ENCODE peak calls at places on chromosomes 12 and 14, in five cellular contexts. T is fibroblast of the conjunctiva, L is left cardiac atrium, R is A549, I is lower lobe of right lung. B is an unnamed sample.

GRCh38 chr12:38956337-38956736 is 50.9 kb upstream of the CPNE8 start:
- DNase-seq in T (no peak), L (no peak), R (no peak), I (no peak), B (no peak)

GRCh38 chr14:83827383-83827782 is 1702.6 kb upstream of the FLRT2 start:
- DNase-seq in T (no peak), L (no peak), R (no peak), I (no peak), B (no peak)

GRCh38 chr12:37666069-37666781 is 650.3 kb upstream of the ALG10B start:
- DNase-seq in T (no peak), L (no peak), R (no peak), I (no peak), B (no peak)

GRCh38 chr14:20583908-20584307 is 3.9 kb downstream of the RNASE11 start:
- DNase-seq in T (no peak), L (no peak), R (no peak), I (no peak), B (no peak)

GRCh38 chr14:23324993-23325392 is 3.7 kb downstream of the PABPN1 start:
- DNase-seq in T (no peak), L (no peak), R (no peak), I (no peak), B (no peak)

GRCh38 chr12:49698619-49699545 is 8.3 kb downstream of the FMNL3 start:
- DNase-seq in T (no peak), L (peak), R (no peak), I (no peak), B (peak)

GRCh38 chr14:73461478-73462077 is 3.2 kb upstream of the NUMB start:
- DNase-seq in T (no peak), L (no peak), R (no peak), I (no peak), B (no peak)

GRCh38 chr12:68406134-68406576 is 74.0 kb upstream of the MDM1 start:
- DNase-seq in T (peak), L (peak), R (peak), I (peak), B (no peak)

GRCh38 chr14:93049295-93049694 is 66.4 kb downstream of the ITPK1 start:
- DNase-seq in T (no peak), L (no peak), R (peak), I (no peak), B (no peak)

GRCh38 chr14:104244221-104245011 is 106.0 kb downstream of the KIF26A start:
- DNase-seq in T (no peak), L (no peak), R (no peak), I (peak), B (no peak)